ENCODE peak calls at places on chromosomes 11 and 22, in five cellular contexts. Q, V, I, N and L are unnamed samples.

GRCh38 chr11:116376547-116376946 is 396.2 kb downstream of the BUD13 start:
- DNase-seq in I (no peak), N (no peak), Q (peak; percentile 84), V (no peak), L (no peak)

GRCh38 chr11:105915036-105915435 is 107.0 kb downstream of the MSANTD4 start:
- DNase-seq in N (no peak), I (no peak), Q (no peak), V (no peak), L (no peak)

GRCh38 chr22:19524170-19525115 is at the start of gene CLDN5:
- DNase-seq in I (peak; percentile 30), V (peak; percentile 47), N (peak; percentile 44), Q (peak; percentile 38), L (no peak)

GRCh38 chr11:34158661-34159060 is 53.2 kb downstream of the NAT10 start:
- DNase-seq in V (no peak), I (no peak), Q (no peak), N (no peak), L (no peak)

GRCh38 chr11:103525069-103525468 is 415.8 kb downstream of the DYNC2H1 start:
- DNase-seq in I (no peak), V (no peak), N (no peak), Q (no peak), L (no peak)

GRCh38 chr22:43451651-43452050 is 39.8 kb downstream of the MPPED1 start:
- DNase-seq in N (no peak), V (no peak), I (no peak), Q (no peak), L (no peak)

GRCh38 chr11:36258730-36259360 is 30.4 kb downstream of the COMMD9 start:
- DNase-seq in V (no peak), I (peak; percentile 56), N (peak; percentile 75), Q (peak; percentile 68), L (no peak)

GRCh38 chr11:104259121-104259610 is 95.2 kb upstream of the PDGFD start:
- DNase-seq in N (no peak), Q (no peak), V (no peak), I (no peak), L (no peak)

GRCh38 chr22:44192811-44193536 is 12.2 kb downstream of the PARVG start:
- DNase-seq in N (peak; percentile 31), Q (no peak), I (no peak), V (no peak), L (no peak)

GRCh38 chr11:111329306-111330204 is 31.2 kb downstream of the POU2AF3 start:
- DNase-seq in Q (no peak), V (no peak), N (no peak), I (peak; percentile 81), L (no peak)

GRCh38 chr11:63564785-63565350 is 1.7 kb upstream of the PLAAT2 start:
- DNase-seq in V (peak; percentile 80), I (no peak), N (no peak), Q (no peak), L (no peak)

GRCh38 chr11:88280673-88281316 is 56.7 kb downstream of the CTSC start:
- DNase-seq in I (no peak), N (no peak), V (no peak), Q (no peak), L (no peak)

GRCh38 chr11:59069082-59069481 is 17.0 kb upstream of the GLYATL1B start:
- DNase-seq in Q (no peak), N (no peak), I (no peak), V (no peak), L (no peak)

GRCh38 chr11:94727766-94728165 is 40.4 kb upstream of the AMOTL1 start:
- DNase-seq in Q (no peak), V (no peak), I (no peak), N (no peak), L (no peak)

GRCh38 chr11:9574806-9575530 is 1.5 kb downstream of the WEE1 start:
- DNase-seq in Q (peak; percentile 90), N (no peak), I (peak; percentile 66), V (peak; percentile 78), L (no peak)

GRCh38 chr11:64148200-64148916 is 17.6 kb downstream of the MACROD1 start:
- DNase-seq in I (peak; percentile 88), V (peak; percentile 87), Q (peak; percentile 84), N (peak; percentile 89), L (peak; percentile 63)

GRCh38 chr22:29820941-29821789 is 16.9 kb downstream of the ASCC2 start:
- DNase-seq in Q (peak; percentile 94), I (peak; percentile 36), N (no peak), V (peak; percentile 93), L (no peak)

GRCh38 chr11:122979103-122979814 is 2.4 kb downstream of the BSX start:
- DNase-seq in N (no peak), V (no peak), I (no peak), Q (no peak), L (no peak)

GRCh38 chr11:567629-568258 is 7.0 kb downstream of the RASSF7 start:
- DNase-seq in N (no peak), V (no peak), I (no peak), Q (no peak), L (no peak)

GRCh38 chr22:46563381-46564083 is 26.1 kb upstream of the CELSR1 start:
- DNase-seq in I (peak; percentile 61), Q (peak; percentile 81), N (peak; percentile 75), V (peak; percentile 95), L (peak; percentile 74)

GRCh38 chr11:110076388-110076965 is 16.7 kb upstream of the ZC3H12C start:
- DNase-seq in V (peak; percentile 75), I (no peak), N (no peak), Q (no peak), L (no peak)

GRCh38 chr11:29578806-29579205 is 438.0 kb downstream of the KCNA4 start:
- DNase-seq in Q (no peak), N (no peak), I (no peak), V (no peak), L (no peak)

GRCh38 chr11:59560702-59561469 is 49.5 kb downstream of the OR4D9 start:
- DNase-seq in N (peak; percentile 68), Q (peak; percentile 89), V (peak; percentile 96), I (peak; percentile 90), L (peak; percentile 82)

GRCh38 chr11:96648991-96649390 is 259.2 kb downstream of the JRKL start:
- DNase-seq in V (no peak), I (no peak), N (no peak), Q (peak; percentile 15), L (no peak)

GRCh38 chr22:30667092-30667485 is 586 bp downstream of the DUSP18 start:
- DNase-seq in N (no peak), V (peak; percentile 75), I (no peak), Q (peak; percentile 12), L (no peak)

GRCh38 chr11:47330002-47330911 is 22.2 kb downstream of the MYBPC3 start:
- DNase-seq in Q (no peak), V (no peak), I (no peak), N (no peak), L (no peak)

GRCh38 chr11:111735262-111736116 is 30.7 kb downstream of the PPP2R1B start:
- DNase-seq in V (peak; percentile 73), Q (no peak), I (peak; percentile 87), N (peak; percentile 81), L (no peak)

GRCh38 chr11:132961453-132961852 is 570.8 kb downstream of the OPCML start:
- DNase-seq in V (no peak), I (no peak), N (no peak), Q (no peak), L (no peak)

GRCh38 chr22:43411040-43411919 is 534 bp upstream of the MPPED1 start:
- DNase-seq in V (no peak), Q (no peak), I (peak; percentile 39), N (no peak), L (no peak)

GRCh38 chr22:17920145-17920605 is 104.2 kb downstream of the MICAL3 start:
- DNase-seq in V (peak; percentile 70), Q (peak; percentile 91), N (peak; percentile 43), I (peak; percentile 59), L (no peak)

GRCh38 chr11:63882555-63883242 is 34.3 kb downstream of the RCOR2 start:
- DNase-seq in I (no peak), N (no peak), Q (no peak), V (no peak), L (no peak)

GRCh38 chr22:17578129-17578754 is 14.9 kb downstream of the SLC25A18 start:
- DNase-seq in I (peak; percentile 48), V (peak; percentile 69), Q (no peak), N (no peak), L (no peak)

DNA sequence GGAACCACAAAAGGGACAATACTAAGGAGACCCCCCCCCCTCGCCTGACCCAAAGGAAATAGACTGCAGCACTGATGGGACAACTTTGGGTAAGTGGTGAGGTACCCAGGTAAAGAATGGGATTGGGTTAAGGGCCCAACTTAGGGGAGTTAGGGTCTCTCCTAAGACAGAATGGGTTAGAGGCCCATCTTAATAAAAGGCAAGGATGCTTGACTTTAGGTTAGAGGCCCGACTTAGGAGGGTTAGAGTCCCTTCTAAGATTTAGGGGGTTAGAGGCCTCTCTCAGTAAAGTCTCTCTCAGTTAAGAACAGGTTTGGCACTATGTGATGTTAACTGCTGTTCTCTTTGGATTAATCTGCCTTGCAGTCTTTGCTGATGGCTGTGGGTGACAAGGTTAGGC is 41.0 kb upstream of the DBX1 start:
- DNase-seq in N (no peak), V (no peak), I (no peak), Q (no peak), L (no peak)
- H3K27me3 ChIP-seq in N (peaks cover 14% of the 10 kb centered on the region), V (no peaks in the 10 kb centered on the region), I (no peaks in the 10 kb centered on the region), Q (peaks cover 39% of the 10 kb centered on the region), L (peaks cover 25% of the 10 kb centered on the region)

DNA sequence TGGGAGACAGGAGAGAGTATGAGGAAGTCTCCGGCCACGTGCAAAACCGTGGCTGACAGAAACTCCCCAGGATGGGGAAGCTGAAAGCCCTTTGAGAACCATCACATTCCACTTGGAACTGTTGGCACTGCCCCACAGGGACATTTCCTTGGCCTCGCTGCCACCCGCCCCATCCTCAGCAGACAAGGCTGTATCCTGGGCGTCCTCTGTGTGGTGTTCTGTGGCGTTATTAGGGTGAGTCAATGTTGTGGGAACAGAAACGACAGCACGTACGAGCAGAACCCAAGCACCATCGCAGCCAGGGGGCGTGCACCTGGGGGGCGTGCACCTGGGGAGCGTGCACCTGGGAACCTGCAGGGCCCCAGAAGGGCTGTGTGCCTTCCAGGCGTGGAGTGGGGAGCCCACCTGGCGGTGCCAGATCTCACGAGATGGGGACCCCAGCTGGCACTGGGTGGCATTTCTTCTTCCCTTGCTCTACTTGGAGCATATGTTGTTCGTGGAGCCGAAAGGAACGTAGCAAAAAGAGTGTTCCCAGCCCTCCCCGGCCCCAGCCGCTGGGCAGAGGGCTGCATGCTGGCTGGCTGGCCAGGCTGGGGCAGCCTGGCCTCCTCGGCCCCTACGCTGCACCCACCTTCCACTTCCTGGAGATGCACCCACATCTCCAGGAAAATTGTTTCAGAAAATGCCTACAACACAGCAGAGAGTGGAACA is 35.4 kb downstream of the NFAM1 start:
- DNase-seq in I (no peak), Q (no peak), V (peak; percentile 79), N (no peak), L (no peak)
- TF ChIP-seq CTCF in I (no peak), Q (no peak), V (peak; percentile 45), N (no peak), L (no peak)

GRCh38 chr11:10864688-10865087 is 6.8 kb upstream of the ZBED5 start:
- DNase-seq in Q (peak; percentile 28), I (no peak), N (no peak), V (no peak), L (no peak)
- H3K27ac ChIP-seq in Q (peak overlapping the region; percentile 52), I (no peak overlapping the region), N (no peak overlapping the region), V (no peak overlapping the region), L (no peak overlapping the region)

DNA sequence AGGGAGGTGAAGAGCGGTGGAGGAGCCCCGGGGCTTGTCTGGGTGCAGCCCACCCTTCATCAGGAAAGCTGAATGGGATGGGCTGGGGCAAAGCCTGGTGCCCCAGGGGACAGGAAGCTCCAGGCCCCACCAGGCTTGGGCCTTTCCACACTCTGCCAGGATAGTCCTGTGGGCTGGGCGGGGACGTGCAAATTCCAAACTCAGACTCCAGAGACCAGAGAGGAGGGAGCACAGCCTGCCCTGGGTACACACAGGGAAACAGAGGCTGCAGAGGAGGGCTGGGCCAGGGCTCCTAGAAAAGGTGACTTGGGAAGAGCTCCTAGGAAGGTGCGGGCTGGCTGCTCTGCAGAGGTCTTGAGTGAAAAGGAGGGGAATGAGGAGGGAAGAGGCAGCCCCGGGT is 124.7 kb downstream of the MED15 start:
- DNase-seq in V (no peak), N (no peak), Q (no peak), I (no peak), L (no peak)
- H3K27me3 ChIP-seq in V (no peaks in the 10 kb centered on the region), N (no peaks in the 10 kb centered on the region), Q (no peaks in the 10 kb centered on the region), I (no peaks in the 10 kb centered on the region), L (no peaks in the 10 kb centered on the region)